ENCODE peak calls at places on chromosome 4, in ten cellular contexts. I is GM12864; D is lower leg skin; R is CD4-positive, alpha-beta T cell; H is H9; X is cardiac muscle cell; Y is GM20000; G is astrocyte of the spinal cord; N is A549; V is GM23338. Z is an unnamed sample.

GRCh38 chr4:70704333-70705145 is 16.2 kb downstream of the UTP3 start:
- DNase-seq in I (no peak), D (peak; percentile 67), R (peak; percentile 49), H (peak; percentile 89), X (peak; percentile 71), Y (peak; percentile 89), G (peak; percentile 83), N (peak; percentile 49), V (peak; percentile 94), Z (peak; percentile 80)

GRCh38 chr4:55546633-55547460 is at the start of gene CLOCK:
- DNase-seq in I (peak; percentile 54), D (peak; percentile 69), R (peak; percentile 80), H (peak; percentile 86), X (peak; percentile 93), Y (peak; percentile 89), G (peak; percentile 92), N (peak; percentile 43), V (peak; percentile 91), Z (peak; percentile 85)

GRCh38 chr4:143514432-143514831 is 930 bp downstream of the SMARCA5 start:
- DNase-seq in I (no peak), D (peak; percentile 25), R (peak; percentile 8), H (peak; percentile 46), X (peak; percentile 69), Y (peak; percentile 14), G (peak; percentile 54), N (peak; percentile 8), V (peak; percentile 66), Z (peak; percentile 49)

GRCh38 chr4:60463846-60464502 is 736.2 kb upstream of the ADGRL3 start:
- DNase-seq in I (no peak), D (no peak), R (no peak), H (no peak), X (no peak), Y (no peak), G (no peak), N (no peak), V (peak; percentile 61), Z (no peak)

GRCh38 chr4:143097751-143098150 is 87.0 kb upstream of the USP38 start:
- DNase-seq in I (no peak), D (no peak), R (no peak), H (no peak), X (no peak), Y (no peak), G (no peak), N (no peak), V (no peak), Z (no peak)

GRCh38 chr4:7034262-7035081 is 8.7 kb upstream of the TADA2B start:
- DNase-seq in I (no peak), D (no peak), R (no peak), H (no peak), X (peak; percentile 34), Y (no peak), G (peak; percentile 78), N (peak; percentile 87), V (peak; percentile 46), Z (no peak)

GRCh38 chr4:84530449-84530848 is 31.4 kb upstream of the NKX6-1 start:
- DNase-seq in I (no peak), D (no peak), R (no peak), H (no peak), X (peak; percentile 56), Y (no peak), G (no peak), N (no peak), V (no peak), Z (no peak)

GRCh38 chr4:151195801-151196200 is 81.2 kb upstream of the PRSS48 start:
- DNase-seq in I (no peak), D (peak; percentile 35), R (no peak), H (no peak), X (peak; percentile 59), Y (no peak), G (peak; percentile 71), N (peak; percentile 9), V (no peak), Z (no peak)

GRCh38 chr4:138751290-138751689 is 264.3 kb upstream of the NOCT start:
- DNase-seq in I (no peak), D (no peak), R (no peak), H (no peak), X (no peak), Y (no peak), G (peak; percentile 14), N (no peak), V (no peak), Z (no peak)

GRCh38 chr4:136768213-136768924 is 763.9 kb downstream of the PCDH18 start:
- DNase-seq in I (no peak), D (no peak), R (no peak), H (no peak), X (no peak), Y (no peak), G (no peak), N (no peak), V (no peak), Z (no peak)

GRCh38 chr4:149645790-149646189 is 169.9 kb downstream of the IQCM start:
- DNase-seq in I (no peak), D (no peak), R (no peak), H (peak; percentile 69), X (no peak), Y (no peak), G (no peak), N (no peak), V (peak; percentile 72), Z (no peak)
- TF ChIP-seq CTCF in I (no peak), D (no peak), R (no peak), H (peak; percentile 58), X (no peak), Y (no peak), G (no peak), N (no peak), V (peak; percentile 76), Z (no peak)

GRCh38 chr4:30385650-30386049 is 334.5 kb upstream of the PCDH7 start:
- DNase-seq in I (no peak), D (no peak), R (no peak), H (no peak), X (no peak), Y (no peak), G (no peak), N (no peak), V (no peak), Z (no peak)

GRCh38 chr4:30386266-30386895 is 333.8 kb upstream of the PCDH7 start:
- DNase-seq in I (no peak), D (no peak), R (no peak), H (no peak), X (peak; percentile 6), Y (no peak), G (peak; percentile 50), N (no peak), V (no peak), Z (no peak)

DNA sequence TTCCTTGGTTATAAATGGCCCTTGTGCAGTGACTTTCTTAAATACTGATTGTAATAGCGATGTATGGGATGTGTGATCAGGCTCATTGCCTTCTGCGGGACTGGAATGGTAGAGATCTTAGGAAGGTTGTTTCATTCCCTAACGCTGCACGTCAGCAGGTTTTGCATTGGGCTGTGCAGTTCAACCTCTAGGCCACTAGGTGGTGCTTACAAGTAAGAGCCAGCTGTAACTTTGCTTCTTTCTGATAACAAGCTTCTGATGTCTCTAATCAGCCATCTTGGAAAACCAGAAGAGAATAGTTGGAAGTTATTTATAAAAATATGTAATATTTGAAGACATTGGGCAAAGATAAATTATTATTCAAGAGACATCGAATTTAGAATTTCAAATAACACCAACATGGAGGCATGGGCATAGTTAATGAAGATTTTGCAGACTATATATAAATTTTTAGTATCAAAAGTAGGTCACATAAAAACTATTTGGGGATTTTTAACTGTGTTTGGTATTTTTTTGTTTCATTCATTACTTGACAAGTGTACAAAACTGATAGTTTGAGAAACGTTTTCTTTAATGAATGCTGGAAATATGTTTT is 339.7 kb upstream of the PCDH7 start:
- DNase-seq in I (peak; percentile 4), D (no peak), R (no peak), H (peak; percentile 79), X (peak; percentile 81), Y (peak; percentile 19), G (peak; percentile 72), N (peak; percentile 2), V (peak; percentile 94), Z (no peak)
- TF ChIP-seq CTCF in I (peak; percentile 86), D (no peak), R (no peak), H (peak; percentile 94), X (peak; percentile 94), Y (peak; percentile 32), G (peak; percentile 93), N (peak; percentile 21), V (peak; percentile 85), Z (peak; percentile 76)

DNA sequence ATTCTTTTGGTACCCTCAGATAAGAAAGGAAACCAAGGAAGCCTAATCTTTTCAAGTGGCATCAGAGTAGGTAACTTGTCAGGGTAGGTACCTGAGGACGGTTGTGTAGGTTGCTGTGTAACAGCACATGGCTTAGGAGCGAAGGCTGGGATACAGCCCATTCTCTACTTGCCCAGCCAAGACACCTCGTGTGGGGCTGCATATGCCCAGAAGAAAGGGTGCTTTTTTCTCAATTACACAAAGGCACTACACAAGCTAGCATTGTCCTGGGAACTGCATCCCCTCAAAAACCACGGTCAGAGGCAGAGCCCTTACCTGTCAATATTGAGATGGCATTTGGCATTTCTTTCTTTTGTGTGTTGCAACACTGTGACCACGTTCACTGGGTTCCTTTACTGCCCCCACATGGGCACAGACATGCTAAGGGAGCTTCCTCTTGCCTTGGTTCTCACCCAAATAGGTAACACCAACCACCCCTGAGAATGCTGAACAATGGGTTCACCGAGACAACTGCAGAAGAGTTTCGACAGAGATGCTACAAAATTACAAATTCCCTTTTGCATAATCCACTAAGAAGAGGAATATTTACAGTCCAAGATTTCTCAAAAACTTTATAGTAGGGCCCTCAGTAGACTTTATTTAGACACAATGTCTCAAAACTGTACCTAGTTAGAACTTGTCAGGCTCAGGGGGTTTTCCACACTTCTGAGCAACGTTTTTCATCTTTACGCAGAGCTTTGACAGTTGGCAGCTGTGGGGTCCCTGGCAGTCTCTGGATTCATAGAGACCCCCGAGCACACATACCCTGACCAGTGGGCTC is 35.8 kb upstream of the TNIP3 start:
- DNase-seq in I (peak; percentile 50), D (no peak), R (peak; percentile 29), H (no peak), X (no peak), Y (peak; percentile 44), G (no peak), N (no peak), V (no peak), Z (no peak)
- TF ChIP-seq CTCF in I (peak; percentile 43), D (no peak), R (peak; percentile 16), H (no peak), X (no peak), Y (no peak), G (no peak), N (no peak), V (peak; percentile 32), Z (no peak)

GRCh38 chr4:101367201-101367600 is 19.9 kb upstream of the PPP3CA start:
- DNase-seq in I (no peak), D (no peak), R (no peak), H (no peak), X (peak; percentile 89), Y (no peak), G (peak; percentile 91), N (no peak), V (no peak), Z (no peak)

GRCh38 chr4:101366331-101366730 is 19.0 kb upstream of the PPP3CA start:
- DNase-seq in I (no peak), D (no peak), R (no peak), H (no peak), X (peak; percentile 41), Y (no peak), G (no peak), N (no peak), V (no peak), Z (no peak)

DNA sequence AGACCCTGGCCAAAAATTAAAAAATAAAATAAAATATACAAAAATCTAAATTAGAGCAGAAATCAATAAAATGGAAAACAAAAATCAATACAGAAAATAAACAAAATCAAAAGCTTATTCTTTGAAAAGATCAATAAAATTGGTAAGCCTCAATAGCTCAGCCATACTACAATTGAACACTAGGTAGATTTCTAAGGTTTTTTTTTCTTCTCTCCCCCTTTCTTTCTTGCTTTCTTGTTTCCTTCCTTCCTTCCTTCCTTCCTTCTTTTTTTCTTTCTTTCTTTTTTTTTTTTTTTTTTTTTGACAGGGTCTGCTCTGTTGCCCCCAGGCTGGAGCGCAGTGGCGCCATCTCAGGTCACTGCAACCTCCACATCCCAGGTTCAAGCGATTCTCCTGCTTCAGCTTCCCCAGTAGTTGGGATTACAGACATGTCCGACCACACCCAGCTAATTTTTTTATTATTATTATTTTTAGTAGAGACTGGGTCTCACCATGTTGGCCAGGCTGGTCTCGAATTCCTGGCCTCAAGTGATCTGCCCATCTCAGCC is 23.4 kb upstream of the PPP3CA start:
- DNase-seq in I (no peak), D (no peak), R (no peak), H (peak; percentile 55), X (no peak), Y (no peak), G (no peak), N (no peak), V (peak; percentile 49), Z (no peak)
- TF ChIP-seq CTCF in I (no peak), D (no peak), R (no peak), H (peak; percentile 58), X (no peak), Y (no peak), G (no peak), N (no peak), V (peak; percentile 52), Z (no peak)